ENCODE peak calls at places on chromosomes 3 and 15, in four cellular contexts. Q is GM12878, G is HL-60, B is K562. O is an unnamed sample.
A peak's percentile ranks its signal among the peaks of the same experiment; 100 is the strongest.

GRCh38 chr15:66006986-66007385 is 137.7 kb downstream of the RAB11A start:
- DNase-seq in Q (no peak), G (no peak), B (no peak), O (no peak)

GRCh38 chr15:80679167-80679804 is 15.8 kb upstream of the ABHD17C start:
- DNase-seq in Q (no peak), G (no peak), B (no peak), O (no peak)

GRCh38 chr3:99747915-99748314 is 69.7 kb upstream of the CMSS1 start:
- DNase-seq in Q (no peak), G (no peak), B (no peak), O (no peak)

GRCh38 chr3:125694761-125695294 is 99.5 kb upstream of the OSBPL11 start:
- DNase-seq in Q (no peak), G (no peak), B (no peak), O (no peak)

GRCh38 chr15:101132390-101133180 is 119.3 kb downstream of the CHSY1 start:
- DNase-seq in Q (no peak), G (no peak), B (no peak), O (no peak)

GRCh38 chr3:33582234-33582633 is 135.8 kb downstream of the CLASP2 start:
- DNase-seq in Q (no peak), G (no peak), B (no peak), O (no peak)

GRCh38 chr3:101942356-101942755 is 93.0 kb downstream of the NFKBIZ start:
- DNase-seq in Q (no peak), G (no peak), B (no peak), O (no peak)

GRCh38 chr15:74397239-74398068 is 30.0 kb upstream of the CYP11A1 start:
- DNase-seq in Q (peak; percentile 82), G (no peak), B (no peak), O (no peak)

GRCh38 chr3:101847328-101847727 is 2.0 kb upstream of the NFKBIZ start:
- DNase-seq in Q (no peak), G (no peak), B (no peak), O (no peak)

GRCh38 chr15:99436472-99437314 is 129.1 kb upstream of the MEF2A start:
- DNase-seq in Q (no peak), G (no peak), B (no peak), O (no peak)

GRCh38 chr15:75620043-75620775 is 5.3 kb downstream of the SNUPN start:
- DNase-seq in Q (no peak), G (no peak), B (no peak), O (no peak)

GRCh38 chr15:71654714-71655174 is 155.6 kb upstream of the NR2E3 start:
- DNase-seq in Q (no peak), G (no peak), B (no peak), O (no peak)

GRCh38 chr3:46947981-46948791 is 28.4 kb downstream of the CCDC12 start:
- DNase-seq in Q (no peak), G (peak; percentile 87), B (peak; percentile 91), O (no peak)

GRCh38 chr15:22949074-22949547 is 31.1 kb downstream of the CYFIP1 start:
- DNase-seq in Q (no peak), G (no peak), B (peak; percentile 70), O (peak; percentile 44)
- TF ChIP-seq POLR2AphosphoS5 in Q (no peak), G (no peak), B (no peak), O (no peak)

GRCh38 chr3:52220380-52221026 is 4.9 kb downstream of the TLR9 start:
- DNase-seq in Q (no peak), G (no peak), B (peak; percentile 82), O (peak; percentile 85)
- TF ChIP-seq SPI1 in Q (no peak), G (no peak), B (no peak), O (no peak)

DNA sequence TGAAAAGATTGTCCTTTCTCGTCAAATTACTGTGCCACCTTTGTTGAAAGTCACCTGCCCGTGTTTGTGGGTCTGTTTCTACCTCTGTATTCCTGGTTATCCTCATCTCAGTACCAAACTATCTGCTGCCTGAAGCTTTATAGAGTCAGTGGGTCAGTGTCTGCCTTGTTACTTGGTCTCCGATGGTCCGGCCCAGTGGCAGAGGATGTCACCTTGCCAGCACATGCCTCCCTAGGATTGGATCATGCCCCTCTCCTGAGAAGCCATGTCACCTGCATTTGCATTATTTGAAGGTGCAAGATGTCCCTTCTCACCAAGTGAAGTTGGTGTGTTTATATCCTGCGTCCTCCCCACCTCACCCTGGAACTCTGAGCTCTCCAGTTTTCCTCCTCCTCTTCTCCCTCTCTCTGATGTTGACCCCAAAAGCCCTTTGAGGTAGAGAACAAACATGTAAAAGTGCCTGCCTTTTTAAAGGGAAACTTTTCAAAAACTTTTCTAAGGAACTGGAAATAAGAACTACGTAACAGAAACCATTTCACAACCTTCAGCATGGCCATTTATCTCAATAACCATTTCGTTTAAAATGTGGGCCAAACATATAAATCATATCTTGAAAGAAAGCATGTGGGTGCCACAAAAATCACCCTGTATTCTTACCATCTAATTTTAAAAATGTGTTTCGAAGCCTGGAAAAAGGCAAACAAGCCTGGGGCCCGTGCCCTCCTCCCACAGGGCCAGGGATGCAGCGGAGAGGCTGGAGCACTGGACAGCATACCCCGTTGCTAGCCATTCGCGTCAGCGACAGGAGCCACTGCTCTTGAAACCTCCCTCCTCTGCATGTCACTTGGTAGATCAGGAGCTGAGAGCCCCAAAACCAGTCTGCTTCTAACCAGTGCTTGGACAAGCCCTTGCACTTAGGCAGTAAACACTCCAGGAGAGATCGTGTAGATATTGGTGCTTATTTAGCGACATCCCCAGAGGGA is 102.1 kb downstream of the VGLL4 start:
- DNase-seq in Q (no peak), G (no peak), B (no peak), O (no peak)
- TF ChIP-seq POLR2AphosphoS5 in Q (no peak), G (no peak), B (no peak), O (no peak)

GRCh38 chr3:122395582-122395981 is 11.6 kb downstream of the FAM162A start:
- DNase-seq in Q (no peak), G (no peak), B (no peak), O (no peak)

GRCh38 chr3:122391674-122392446 is 7.9 kb downstream of the FAM162A start:
- DNase-seq in Q (no peak), G (no peak), B (no peak), O (no peak)

GRCh38 chr3:122394173-122394572 is 10.2 kb downstream of the FAM162A start:
- DNase-seq in Q (no peak), G (no peak), B (no peak), O (no peak)

GRCh38 chr3:122390665-122391064 is 6.7 kb downstream of the FAM162A start:
- DNase-seq in Q (no peak), G (no peak), B (peak; percentile 41), O (no peak)

GRCh38 chr3:122392868-122393844 is 9.2 kb downstream of the FAM162A start:
- DNase-seq in Q (no peak), G (no peak), B (peak; percentile 43), O (peak; percentile 7)
- TF ChIP-seq SPI1 in Q (no peak), G (no peak), B (no peak), O (no peak)

GRCh38 chr3:190339130-190339529 is 16.9 kb upstream of the CLDN1 start:
- DNase-seq in Q (peak; percentile 11), G (no peak), B (no peak), O (no peak)
- TF ChIP-seq POLR2AphosphoS5 in Q (no peak), G (no peak), B (no peak), O (no peak)

DNA sequence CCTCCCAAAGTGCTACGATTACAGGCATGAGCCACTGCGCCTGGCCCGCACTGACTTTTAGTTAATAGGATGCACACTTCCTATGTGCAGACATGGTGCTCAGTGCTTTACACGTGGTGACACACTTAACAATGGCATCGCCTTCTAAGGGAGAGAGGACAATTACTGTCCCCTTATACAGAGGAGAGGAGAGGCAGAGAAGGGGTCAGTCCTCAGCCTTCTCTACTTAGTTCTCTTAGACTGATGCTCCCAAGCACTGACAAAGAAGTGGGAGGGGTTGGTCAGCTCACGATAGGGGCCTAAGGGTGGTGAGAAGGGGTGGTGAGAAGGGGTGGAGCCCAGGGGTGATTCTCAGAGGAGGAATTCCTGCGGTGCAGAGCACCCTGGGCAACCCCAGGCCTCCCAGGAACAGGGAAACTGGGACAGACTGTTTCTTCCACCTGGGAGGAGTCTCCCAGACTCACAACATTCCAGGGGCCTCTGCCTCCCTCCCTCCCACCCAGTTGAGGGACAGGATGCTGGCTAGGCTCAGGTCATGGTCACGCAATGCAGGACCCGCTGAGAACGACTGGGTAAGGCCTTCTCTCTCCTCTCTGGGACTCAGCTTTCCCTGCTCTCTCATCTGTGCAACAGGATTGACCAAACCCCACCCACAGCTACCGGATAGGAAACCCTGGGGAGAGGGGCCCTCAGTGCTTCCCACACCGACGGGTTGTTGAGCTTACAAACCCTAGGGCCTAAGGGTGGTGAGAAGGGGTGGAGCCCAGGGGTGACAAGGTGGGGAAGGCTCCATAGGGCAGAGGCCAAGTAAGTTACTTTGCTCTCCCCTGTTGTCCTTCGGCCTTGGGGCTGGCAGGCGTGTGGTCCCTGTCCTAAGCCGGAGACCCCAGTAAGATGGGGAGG is 1.6 kb downstream of the TPRA1 start:
- DNase-seq in Q (no peak), G (no peak), B (peak; percentile 39), O (no peak)
- TF ChIP-seq SPI1 in Q (no peak), G (no peak), B (no peak), O (no peak)

O was measured in GM12891.